ENCODE peak calls at places on chromosomes 5 and 9, in eight cellular contexts. One of them, this sample, is unnamed. For H3K9me3, H3K4me1 and H3K36me3, the result is how much of the 10 kb centered on the place peaks cover.

GRCh38 chr5:43603535-43604363 is 769 bp downstream of the NNT start:
- DNase-seq in breast epithelium: peak
- DNase-seq in lung: peak
- DNase-seq in SK-N-SH: peak
- DNase-seq in thoracic aorta: peak
- DNase-seq in colonic mucosa: peak
- DNase-seq in OCI-LY7: peak
- DNase-seq in CD8-positive, alpha-beta memory T cell: peak
- DNase-seq in this sample: peak

GRCh38 chr9:135951889-135952663 is 9.1 kb downstream of the UBAC1 start:
- DNase-seq in breast epithelium: no peak
- DNase-seq in lung: no peak
- DNase-seq in SK-N-SH: no peak
- DNase-seq in thoracic aorta: no peak
- DNase-seq in colonic mucosa: no peak
- DNase-seq in OCI-LY7: no peak
- DNase-seq in CD8-positive, alpha-beta memory T cell: no peak
- DNase-seq in this sample: peak

GRCh38 chr5:153629027-153629426 is 138.6 kb downstream of the GRIA1 start:
- DNase-seq in breast epithelium: no peak
- DNase-seq in lung: peak
- DNase-seq in SK-N-SH: peak
- DNase-seq in thoracic aorta: peak
- DNase-seq in colonic mucosa: peak
- DNase-seq in OCI-LY7: peak
- DNase-seq in CD8-positive, alpha-beta memory T cell: no peak
- DNase-seq in this sample: no peak

GRCh38 chr5:137629646-137630045 is 106.2 kb downstream of the KLHL3 start:
- DNase-seq in breast epithelium: no peak
- DNase-seq in lung: peak
- DNase-seq in SK-N-SH: peak
- DNase-seq in thoracic aorta: no peak
- DNase-seq in colonic mucosa: no peak
- DNase-seq in OCI-LY7: peak
- DNase-seq in CD8-positive, alpha-beta memory T cell: peak
- DNase-seq in this sample: no peak

GRCh38 chr9:112124156-112124555 is 50.9 kb downstream of the SUSD1 start:
- DNase-seq in breast epithelium: no peak
- DNase-seq in lung: peak
- DNase-seq in SK-N-SH: no peak
- DNase-seq in thoracic aorta: no peak
- DNase-seq in colonic mucosa: no peak
- DNase-seq in OCI-LY7: no peak
- DNase-seq in CD8-positive, alpha-beta memory T cell: no peak
- DNase-seq in this sample: no peak

GRCh38 chr9:93132287-93132927 is 1.6 kb downstream of the NINJ1 start:
- DNase-seq in breast epithelium: peak
- DNase-seq in lung: no peak
- DNase-seq in SK-N-SH: no peak
- DNase-seq in thoracic aorta: no peak
- DNase-seq in colonic mucosa: peak
- DNase-seq in OCI-LY7: no peak
- DNase-seq in CD8-positive, alpha-beta memory T cell: no peak
- DNase-seq in this sample: no peak

GRCh38 chr5:175457466-175457865 is 13.5 kb upstream of the DRD1 start:
- DNase-seq in breast epithelium: no peak
- DNase-seq in lung: no peak
- DNase-seq in SK-N-SH: no peak
- DNase-seq in thoracic aorta: no peak
- DNase-seq in colonic mucosa: no peak
- DNase-seq in OCI-LY7: no peak
- DNase-seq in CD8-positive, alpha-beta memory T cell: no peak
- DNase-seq in this sample: no peak

GRCh38 chr9:95425910-95426551 is 90.7 kb downstream of the PTCH1 start:
- DNase-seq in breast epithelium: no peak
- DNase-seq in lung: no peak
- DNase-seq in SK-N-SH: no peak
- DNase-seq in thoracic aorta: no peak
- DNase-seq in colonic mucosa: peak
- DNase-seq in OCI-LY7: peak
- DNase-seq in CD8-positive, alpha-beta memory T cell: no peak
- DNase-seq in this sample: no peak

GRCh38 chr5:75465480-75465879 is 45.9 kb downstream of the CERT1 start:
- DNase-seq in breast epithelium: no peak
- DNase-seq in lung: no peak
- DNase-seq in SK-N-SH: no peak
- DNase-seq in thoracic aorta: no peak
- DNase-seq in colonic mucosa: no peak
- DNase-seq in OCI-LY7: no peak
- DNase-seq in CD8-positive, alpha-beta memory T cell: no peak
- DNase-seq in this sample: no peak

GRCh38 chr5:113212244-113212920 is 222.4 kb downstream of the TSSK1B start:
- DNase-seq in breast epithelium: peak
- DNase-seq in lung: no peak
- DNase-seq in SK-N-SH: peak
- DNase-seq in thoracic aorta: no peak
- DNase-seq in colonic mucosa: no peak
- DNase-seq in OCI-LY7: no peak
- DNase-seq in CD8-positive, alpha-beta memory T cell: no peak
- DNase-seq in this sample: no peak

GRCh38 chr9:14383296-14383695 is 69.4 kb upstream of the NFIB start:
- DNase-seq in breast epithelium: no peak
- DNase-seq in lung: no peak
- DNase-seq in SK-N-SH: no peak
- DNase-seq in thoracic aorta: no peak
- DNase-seq in colonic mucosa: no peak
- DNase-seq in OCI-LY7: no peak
- DNase-seq in CD8-positive, alpha-beta memory T cell: no peak
- DNase-seq in this sample: peak

GRCh38 chr5:16540421-16540820 is 74.8 kb upstream of the ZNF622 start:
- DNase-seq in breast epithelium: no peak
- DNase-seq in lung: no peak
- DNase-seq in SK-N-SH: no peak
- DNase-seq in thoracic aorta: no peak
- DNase-seq in colonic mucosa: no peak
- DNase-seq in OCI-LY7: no peak
- DNase-seq in CD8-positive, alpha-beta memory T cell: no peak
- DNase-seq in this sample: no peak

GRCh38 chr5:135052511-135053145 is 18.6 kb upstream of the PITX1 start:
- DNase-seq in breast epithelium: no peak
- DNase-seq in lung: no peak
- DNase-seq in SK-N-SH: no peak
- DNase-seq in thoracic aorta: no peak
- DNase-seq in colonic mucosa: no peak
- DNase-seq in OCI-LY7: no peak
- DNase-seq in CD8-positive, alpha-beta memory T cell: no peak
- DNase-seq in this sample: no peak

GRCh38 chr9:111966851-111967250 is 70.2 kb downstream of the UGCG start:
- DNase-seq in breast epithelium: no peak
- DNase-seq in lung: no peak
- DNase-seq in SK-N-SH: no peak
- DNase-seq in thoracic aorta: no peak
- DNase-seq in colonic mucosa: no peak
- DNase-seq in OCI-LY7: no peak
- DNase-seq in CD8-positive, alpha-beta memory T cell: no peak
- DNase-seq in this sample: no peak

GRCh38 chr5:89260254-89260653 is 377.3 kb upstream of the MEF2C start:
- DNase-seq in breast epithelium: no peak
- DNase-seq in lung: no peak
- DNase-seq in SK-N-SH: no peak
- DNase-seq in thoracic aorta: no peak
- DNase-seq in colonic mucosa: no peak
- DNase-seq in OCI-LY7: no peak
- DNase-seq in CD8-positive, alpha-beta memory T cell: no peak
- DNase-seq in this sample: no peak

GRCh38 chr5:16852251-16853005 is 83.7 kb downstream of the MYO10 start:
- DNase-seq in breast epithelium: no peak
- DNase-seq in lung: no peak
- DNase-seq in SK-N-SH: no peak
- DNase-seq in thoracic aorta: no peak
- DNase-seq in colonic mucosa: no peak
- DNase-seq in OCI-LY7: no peak
- DNase-seq in CD8-positive, alpha-beta memory T cell: no peak
- DNase-seq in this sample: no peak

GRCh38 chr5:94968507-94969095 is 316.3 kb downstream of the MCTP1 start:
- DNase-seq in breast epithelium: no peak
- DNase-seq in lung: no peak
- DNase-seq in SK-N-SH: peak
- DNase-seq in thoracic aorta: no peak
- DNase-seq in colonic mucosa: no peak
- DNase-seq in OCI-LY7: peak
- DNase-seq in CD8-positive, alpha-beta memory T cell: peak
- DNase-seq in this sample: no peak

GRCh38 chr9:78325343-78325742 is 28.4 kb downstream of the PSAT1 start:
- DNase-seq in breast epithelium: no peak
- DNase-seq in lung: no peak
- DNase-seq in SK-N-SH: peak
- DNase-seq in thoracic aorta: no peak
- DNase-seq in colonic mucosa: peak
- DNase-seq in OCI-LY7: no peak
- DNase-seq in CD8-positive, alpha-beta memory T cell: no peak
- DNase-seq in this sample: no peak

GRCh38 chr5:57841671-57842375 is 359.2 kb upstream of the ACTBL2 start:
- DNase-seq in breast epithelium: peak
- DNase-seq in lung: no peak
- DNase-seq in SK-N-SH: no peak
- DNase-seq in thoracic aorta: no peak
- DNase-seq in colonic mucosa: no peak
- DNase-seq in OCI-LY7: no peak
- DNase-seq in CD8-positive, alpha-beta memory T cell: no peak
- DNase-seq in this sample: no peak

GRCh38 chr5:118029807-118030206 is 958.5 kb downstream of the DTWD2 start:
- DNase-seq in breast epithelium: no peak
- DNase-seq in lung: no peak
- DNase-seq in SK-N-SH: no peak
- DNase-seq in thoracic aorta: no peak
- DNase-seq in colonic mucosa: no peak
- DNase-seq in OCI-LY7: no peak
- DNase-seq in CD8-positive, alpha-beta memory T cell: no peak
- DNase-seq in this sample: no peak

GRCh38 chr9:65410926-65411325 is 125.9 kb upstream of the FOXD4L5 start:
- DNase-seq in breast epithelium: no peak
- DNase-seq in lung: no peak
- DNase-seq in SK-N-SH: no peak
- DNase-seq in thoracic aorta: no peak
- DNase-seq in colonic mucosa: no peak
- DNase-seq in OCI-LY7: no peak
- DNase-seq in CD8-positive, alpha-beta memory T cell: no peak
- DNase-seq in this sample: no peak

GRCh38 chr9:65411901-65412300 is 126.9 kb upstream of the FOXD4L5 start:
- DNase-seq in breast epithelium: no peak
- DNase-seq in lung: no peak
- DNase-seq in SK-N-SH: no peak
- DNase-seq in thoracic aorta: no peak
- DNase-seq in colonic mucosa: no peak
- DNase-seq in OCI-LY7: no peak
- DNase-seq in CD8-positive, alpha-beta memory T cell: no peak
- DNase-seq in this sample: no peak

GRCh38 chr9:65409471-65409980 is 124.5 kb upstream of the FOXD4L5 start:
- DNase-seq in breast epithelium: no peak
- DNase-seq in lung: no peak
- DNase-seq in SK-N-SH: no peak
- DNase-seq in thoracic aorta: no peak
- DNase-seq in colonic mucosa: no peak
- DNase-seq in OCI-LY7: no peak
- DNase-seq in CD8-positive, alpha-beta memory T cell: no peak
- DNase-seq in this sample: no peak

GRCh38 chr9:65411336-65411735 is 126.3 kb upstream of the FOXD4L5 start:
- DNase-seq in breast epithelium: no peak
- DNase-seq in lung: no peak
- DNase-seq in SK-N-SH: no peak
- DNase-seq in thoracic aorta: no peak
- DNase-seq in colonic mucosa: no peak
- DNase-seq in OCI-LY7: no peak
- DNase-seq in CD8-positive, alpha-beta memory T cell: no peak
- DNase-seq in this sample: no peak
- H3K9me3 ChIP-seq in breast epithelium: under half
- H3K9me3 ChIP-seq in lung: under half
- H3K9me3 ChIP-seq in SK-N-SH: under half
- H3K9me3 ChIP-seq in thoracic aorta: under half
- H3K9me3 ChIP-seq in colonic mucosa: under half
- H3K9me3 ChIP-seq in OCI-LY7: under half
- H3K9me3 ChIP-seq in CD8-positive, alpha-beta memory T cell: under half
- H3K9me3 ChIP-seq in this sample: under half

DNA sequence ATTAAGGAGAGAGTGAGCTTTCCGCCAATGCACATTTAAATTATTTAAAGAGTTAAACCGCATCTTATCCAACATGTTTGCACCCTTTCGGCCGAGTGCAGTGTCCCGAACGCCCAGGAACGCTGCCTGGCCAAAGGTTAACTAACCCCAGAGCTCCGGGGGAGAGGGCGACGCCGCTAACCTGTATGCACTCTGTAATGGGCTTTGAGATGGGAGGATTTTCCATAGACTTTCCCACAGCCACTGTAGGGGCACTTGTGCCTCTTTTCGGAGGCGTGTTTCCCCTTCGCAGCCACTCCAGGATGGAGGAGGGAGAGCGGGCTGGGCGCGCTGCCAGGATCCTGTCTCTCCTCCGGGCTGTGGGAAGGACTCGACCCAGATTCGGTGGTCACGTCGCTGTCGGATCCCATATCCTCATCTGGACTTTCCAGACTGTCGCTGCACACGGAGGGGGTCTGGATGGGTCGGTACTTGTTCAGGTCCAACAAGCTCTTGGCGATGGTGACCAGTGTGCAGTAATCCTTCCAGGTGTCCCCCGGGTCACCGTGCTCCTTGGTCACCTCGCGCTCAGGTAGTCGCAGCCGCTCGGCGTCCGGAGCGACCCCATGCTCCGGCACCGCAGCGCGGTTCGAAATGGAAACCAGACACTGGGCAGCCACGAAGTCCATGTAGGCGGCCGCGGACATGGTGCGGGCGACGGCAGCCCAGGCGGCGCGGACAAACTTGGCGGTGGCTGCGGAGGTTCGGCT is 1.6 kb downstream of the KLF9 start:
- DNase-seq in breast epithelium: peak
- DNase-seq in lung: peak
- DNase-seq in SK-N-SH: peak
- DNase-seq in thoracic aorta: peak
- DNase-seq in colonic mucosa: peak
- DNase-seq in OCI-LY7: no peak
- DNase-seq in CD8-positive, alpha-beta memory T cell: peak
- DNase-seq in this sample: peak
- H3K4me1 ChIP-seq in breast epithelium: under half
- H3K4me1 ChIP-seq in lung: under half
- H3K4me1 ChIP-seq in SK-N-SH: under half
- H3K4me1 ChIP-seq in thoracic aorta: under half
- H3K4me1 ChIP-seq in colonic mucosa: under half
- H3K4me1 ChIP-seq in OCI-LY7: under half
- H3K4me1 ChIP-seq in CD8-positive, alpha-beta memory T cell: under half
- H3K4me1 ChIP-seq in this sample: half or more

GRCh38 chr9:127463382-127463781 is 12.1 kb downstream of the LRSAM1 start:
- DNase-seq in breast epithelium: no peak
- DNase-seq in lung: no peak
- DNase-seq in SK-N-SH: no peak
- DNase-seq in thoracic aorta: no peak
- DNase-seq in colonic mucosa: no peak
- DNase-seq in OCI-LY7: no peak
- DNase-seq in CD8-positive, alpha-beta memory T cell: no peak
- DNase-seq in this sample: no peak
- H3K36me3 ChIP-seq in breast epithelium: under half
- H3K36me3 ChIP-seq in lung: under half
- H3K36me3 ChIP-seq in SK-N-SH: under half
- H3K36me3 ChIP-seq in thoracic aorta: half or more
- H3K36me3 ChIP-seq in colonic mucosa: under half
- H3K36me3 ChIP-seq in OCI-LY7: half or more
- H3K36me3 ChIP-seq in CD8-positive, alpha-beta memory T cell: under half
- H3K36me3 ChIP-seq in this sample: half or more

GRCh38 chr5:141427783-141428426 is 2.4 kb upstream of the PCDHGA12 start:
- DNase-seq in breast epithelium: no peak
- DNase-seq in lung: no peak
- DNase-seq in SK-N-SH: no peak
- DNase-seq in thoracic aorta: no peak
- DNase-seq in colonic mucosa: no peak
- DNase-seq in OCI-LY7: no peak
- DNase-seq in CD8-positive, alpha-beta memory T cell: no peak
- DNase-seq in this sample: no peak
- H3K9me3 ChIP-seq in breast epithelium: half or more
- H3K9me3 ChIP-seq in lung: under half
- H3K9me3 ChIP-seq in SK-N-SH: under half
- H3K9me3 ChIP-seq in thoracic aorta: half or more
- H3K9me3 ChIP-seq in colonic mucosa: under half
- H3K9me3 ChIP-seq in OCI-LY7: under half
- H3K9me3 ChIP-seq in CD8-positive, alpha-beta memory T cell: under half
- H3K9me3 ChIP-seq in this sample: under half

This sample was measured in gastrocnemius medialis.